ENCODE peak calls at places on chromosomes 6 and 20, in five cellular contexts. R is AML-193; M is lower lobe of right lung; S is stimulated activated CD4-positive, alpha-beta T cell treated with anti-CD3 and anti-CD28 coated beads, Interleukin-15, amount 100 ng/mL, for 1 hour; U is T-helper 2 cell. G is an unnamed sample.

GRCh38 chr20:47818996-47819609 is 33.8 kb upstream of the SULF2 start:
- DNase-seq in R (no peak), M (no peak), S (no peak), U (no peak), G (no peak)

GRCh38 chr6:1619666-1620503 is 10.2 kb downstream of the FOXC1 start:
- DNase-seq in R (no peak), M (peak; percentile 39), S (no peak), U (no peak), G (peak; percentile 69)

GRCh38 chr6:150119256-150119655 is 23.6 kb upstream of the PPP1R14C start:
- DNase-seq in R (peak; percentile 14), M (no peak), S (no peak), U (no peak), G (no peak)

GRCh38 chr6:36797653-36798052 is 41.6 kb downstream of the CPNE5 start:
- DNase-seq in R (no peak), M (no peak), S (no peak), U (no peak), G (no peak)

GRCh38 chr6:24689964-24690363 is 23.1 kb downstream of the ACOT13 start:
- DNase-seq in R (no peak), M (no peak), S (no peak), U (no peak), G (no peak)

GRCh38 chr6:72245565-72245964 is 359.2 kb downstream of the RIMS1 start:
- DNase-seq in R (no peak), M (no peak), S (no peak), U (no peak), G (no peak)

GRCh38 chr6:149651056-149651455 is 2.5 kb upstream of the KATNA1 start:
- DNase-seq in R (no peak), M (no peak), S (no peak), U (no peak), G (peak; percentile 54)

GRCh38 chr20:24943196-24943595 is 5.9 kb upstream of the CST7 start:
- DNase-seq in R (no peak), M (no peak), S (no peak), U (no peak), G (no peak)

GRCh38 chr20:44640522-44640921 is 11.0 kb downstream of the ADA start:
- DNase-seq in R (no peak), M (no peak), S (no peak), U (no peak), G (no peak)

GRCh38 chr6:12751694-12752304 is 35.2 kb downstream of the PHACTR1 start:
- DNase-seq in R (peak; percentile 55), M (peak; percentile 62), S (peak; percentile 8), U (no peak), G (peak; percentile 67)

GRCh38 chr20:7090753-7091310 is 323.3 kb downstream of the BMP2 start:
- DNase-seq in R (no peak), M (no peak), S (no peak), U (no peak), G (no peak)

GRCh38 chr6:129251669-129252376 is 368.9 kb downstream of the LAMA2 start:
- DNase-seq in R (peak; percentile 67), M (no peak), S (no peak), U (peak; percentile 24), G (peak; percentile 36)

GRCh38 chr6:26220353-26220970 is 133.2 kb downstream of the HFE start:
- DNase-seq in R (no peak), M (no peak), S (no peak), U (no peak), G (no peak)

GRCh38 chr6:148869589-148869988 is 122.8 kb downstream of the UST start:
- DNase-seq in R (no peak), M (no peak), S (no peak), U (no peak), G (no peak)

GRCh38 chr20:38805958-38806854 is 709 bp downstream of the PPP1R16B start:
- DNase-seq in R (no peak), M (peak; percentile 47), S (peak; percentile 28), U (peak; percentile 44), G (peak; percentile 44)

GRCh38 chr6:37109714-37110454 is 60.1 kb upstream of the PIM1 start:
- DNase-seq in R (no peak), M (no peak), S (no peak), U (no peak), G (no peak)